ENCODE peak calls at places on chromosomes 13 and 19, in five cellular contexts. Z is Caco-2, U is psoas muscle, Y is HFFc6, O is tibial artery. I is an unnamed sample.

GRCh38 chr13:38607136-38607535 is 79.7 kb upstream of the FREM2 start:
- DNase-seq in Z (no peak), U (no peak), Y (no peak), O (no peak), I (no peak)

GRCh38 chr13:96397807-96398206 is 307.9 kb downstream of the HS6ST3 start:
- DNase-seq in Z (no peak), U (no peak), Y (no peak), O (no peak), I (no peak)

GRCh38 chr19:39416626-39417120 is 4.2 kb downstream of the PLEKHG2 start:
- DNase-seq in Z (no peak), U (no peak), Y (no peak), O (peak; percentile 38), I (no peak)

GRCh38 chr13:113514844-113515243 is 24.3 kb upstream of the DCUN1D2 start:
- DNase-seq in Z (no peak), U (no peak), Y (no peak), O (no peak), I (no peak)

GRCh38 chr13:19864018-19864338 is 529 bp upstream of the ZMYM5 start:
- DNase-seq in Z (peak; percentile 79), U (peak; percentile 78), Y (peak; percentile 40), O (peak; percentile 56), I (peak; percentile 61)

GRCh38 chr13:80586356-80586755 is 245.4 kb upstream of the SPRY2 start:
- DNase-seq in Z (no peak), U (no peak), Y (no peak), O (no peak), I (no peak)

GRCh38 chr19:964761-965694 is 19.1 kb upstream of the WDR18 start:
- DNase-seq in Z (no peak), U (no peak), Y (peak; percentile 18), O (no peak), I (no peak)

GRCh38 chr13:42181381-42181953 is 90.5 kb upstream of the AKAP11 start:
- DNase-seq in Z (no peak), U (no peak), Y (no peak), O (no peak), I (no peak)

GRCh38 chr19:39038098-39038497 is 5.7 kb upstream of the FBXO27 start:
- DNase-seq in Z (peak; percentile 66), U (no peak), Y (peak; percentile 32), O (no peak), I (peak; percentile 69)

GRCh38 chr19:50794778-50795664 is 4.8 kb downstream of the ACP4 start:
- DNase-seq in Z (peak; percentile 58), U (no peak), Y (no peak), O (no peak), I (peak; percentile 68)

GRCh38 chr19:14333101-14333871 is 48.0 kb upstream of the ADGRE5 start:
- DNase-seq in Z (peak; percentile 32), U (no peak), Y (no peak), O (no peak), I (peak; percentile 53)

GRCh38 chr19:44684892-44685847 is 13.8 kb upstream of the CEACAM16 start:
- DNase-seq in Z (no peak), U (no peak), Y (peak; percentile 96), O (peak; percentile 33), I (peak; percentile 64)

DNA sequence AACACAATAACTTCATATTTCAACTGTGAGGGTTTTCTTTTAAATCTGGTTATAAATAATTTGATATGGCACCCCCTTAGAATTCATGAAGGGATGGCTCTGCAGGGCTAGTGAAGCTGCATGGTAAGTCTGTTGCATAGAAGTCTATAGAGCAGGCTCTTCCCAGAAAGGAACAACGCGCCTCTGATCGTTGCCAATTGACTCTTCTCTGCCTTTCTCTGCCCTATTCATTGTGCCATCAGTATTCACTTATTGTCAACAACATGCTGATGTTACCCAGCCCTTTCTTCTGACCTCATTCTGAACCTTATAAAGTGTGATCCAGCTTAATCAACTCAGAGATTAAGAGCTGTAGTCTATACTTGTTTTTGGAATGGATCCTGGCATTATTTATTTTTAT is 16.3 kb upstream of the DCT start:
- DNase-seq in Z (no peak), U (no peak), Y (no peak), O (no peak), I (no peak)
- TF ChIP-seq CTCF in Z (no peak), U (no peak), Y (no peak), O (no peak), I (no peak)

GRCh38 chr13:60099631-60100420 is 63.9 kb downstream of the DIAPH3 start:
- DNase-seq in Z (no peak), U (no peak), Y (no peak), O (no peak), I (no peak)

GRCh38 chr13:60090579-60090978 is 73.1 kb downstream of the DIAPH3 start:
- DNase-seq in Z (no peak), U (no peak), Y (peak; percentile 28), O (no peak), I (no peak)

GRCh38 chr13:60091573-60091972 is 72.2 kb downstream of the DIAPH3 start:
- DNase-seq in Z (no peak), U (no peak), Y (no peak), O (no peak), I (no peak)

GRCh38 chr13:60095300-60095699 is 68.4 kb downstream of the DIAPH3 start:
- DNase-seq in Z (no peak), U (no peak), Y (no peak), O (no peak), I (no peak)

GRCh38 chr13:60094385-60095088 is 69.2 kb downstream of the DIAPH3 start:
- DNase-seq in Z (no peak), U (no peak), Y (no peak), O (no peak), I (no peak)
- TF ChIP-seq CTCF in Z (no peak), U (no peak), Y (no peak), O (no peak), I (no peak)

GRCh38 chr13:103539265-103539664 is 473.0 kb upstream of the SLC10A2 start:
- DNase-seq in Z (no peak), U (no peak), Y (no peak), O (no peak), I (no peak)
- TF ChIP-seq CTCF in Z (no peak), U (no peak), Y (no peak), O (no peak), I (no peak)

GRCh38 chr13:97588993-97589392 is 155.0 kb downstream of the RAP2A start:
- DNase-seq in Z (no peak), U (no peak), Y (no peak), O (no peak), I (no peak)
- TF ChIP-seq CTCF in Z (no peak), U (no peak), Y (peak; percentile 7), O (no peak), I (no peak)

GRCh38 chr13:47463002-47463401 is 538.1 kb downstream of the SUCLA2 start:
- DNase-seq in Z (no peak), U (no peak), Y (no peak), O (no peak), I (no peak)

GRCh38 chr13:47455581-47455980 is 545.5 kb downstream of the SUCLA2 start:
- DNase-seq in Z (no peak), U (no peak), Y (peak; percentile 21), O (no peak), I (peak; percentile 9)

GRCh38 chr13:47457631-47458030 is 543.4 kb downstream of the SUCLA2 start:
- DNase-seq in Z (no peak), U (no peak), Y (peak; percentile 33), O (no peak), I (no peak)

GRCh38 chr13:47463726-47464125 is 537.3 kb downstream of the SUCLA2 start:
- DNase-seq in Z (no peak), U (no peak), Y (peak; percentile 87), O (no peak), I (no peak)

GRCh38 chr13:47459512-47459911 is 541.6 kb downstream of the SUCLA2 start:
- DNase-seq in Z (no peak), U (no peak), Y (peak; percentile 11), O (no peak), I (no peak)
- TF ChIP-seq CTCF in Z (no peak), U (no peak), Y (peak; percentile 68), O (peak; percentile 45), I (no peak)

DNA sequence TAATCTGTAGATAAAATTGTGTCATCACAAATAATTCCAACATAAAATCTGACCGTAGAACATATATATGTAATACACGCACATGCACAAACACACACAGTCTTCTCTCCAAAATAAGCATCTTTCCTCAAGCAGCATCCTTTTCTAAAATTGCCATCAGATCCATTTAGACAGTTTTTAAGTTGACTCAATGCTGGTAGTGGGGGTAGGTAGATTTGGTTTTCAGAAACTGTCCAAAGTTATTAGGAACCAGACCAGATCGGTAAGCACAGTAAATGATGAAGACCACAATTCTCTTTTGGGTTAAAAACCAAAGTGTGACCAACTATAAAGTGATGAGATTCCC is 64.6 kb downstream of the SERP2 start:
- DNase-seq in Z (no peak), U (no peak), Y (no peak), O (no peak), I (no peak)
- TF ChIP-seq CTCF in Z (no peak), U (no peak), Y (peak; percentile 40), O (no peak), I (no peak)

GRCh38 chr19:5801796-5802616 is 2.9 kb upstream of the NRTN start:
- DNase-seq in Z (no peak), U (no peak), Y (peak; percentile 13), O (no peak), I (no peak)

GRCh38 chr19:5803441-5803751 is 1.5 kb upstream of the NRTN start:
- DNase-seq in Z (no peak), U (no peak), Y (no peak), O (no peak), I (no peak)

GRCh38 chr19:5804516-5805464 is at the start of gene NRTN:
- DNase-seq in Z (peak; percentile 64), U (no peak), Y (no peak), O (no peak), I (peak; percentile 47)

GRCh38 chr19:5805465-5806132 is 732 bp downstream of the NRTN start:
- DNase-seq in Z (peak; percentile 89), U (no peak), Y (peak; percentile 25), O (no peak), I (peak; percentile 88)

GRCh38 chr19:5803752-5804515 is 933 bp upstream of the NRTN start:
- DNase-seq in Z (peak; percentile 98), U (peak; percentile 82), Y (peak; percentile 73), O (peak; percentile 73), I (peak; percentile 95)
- TF ChIP-seq CTCF in Z (peak; percentile 91), U (peak; percentile 72), Y (peak; percentile 93), O (peak; percentile 49), I (peak; percentile 91)

DNA sequence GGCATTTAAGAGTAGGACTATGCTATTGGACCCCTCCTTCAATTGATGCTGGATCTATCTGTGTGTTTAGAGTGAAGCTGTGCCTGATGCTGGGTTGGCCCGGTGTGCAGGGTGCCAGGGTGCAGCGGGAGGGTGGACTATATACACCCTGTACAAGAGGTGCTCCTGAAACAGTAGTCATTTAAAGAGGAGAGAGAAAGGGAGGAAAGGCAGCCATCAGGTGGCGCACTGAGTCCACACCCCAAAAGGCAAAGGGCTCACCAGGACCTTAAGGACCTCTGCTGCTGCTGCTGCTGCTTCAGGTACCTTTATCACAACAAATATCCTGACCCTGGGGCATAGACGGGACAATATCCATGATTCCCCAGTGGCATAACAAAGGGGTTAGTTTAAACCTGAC is 39.4 kb downstream of the ZNF136 start:
- DNase-seq in Z (peak; percentile 21), U (no peak), Y (no peak), O (no peak), I (no peak)
- TF ChIP-seq CTCF in Z (no peak), U (no peak), Y (peak; percentile 28), O (no peak), I (no peak)